ENCODE peak calls at places on chromosomes 12 and 14, in eight cellular contexts. One of them, this sample, is unnamed. For H3K4me1, the result is how much of the 10 kb centered on the place peaks cover.

GRCh38 chr12:105057174-105057573 is 27.1 kb downstream of the ALDH1L2 start:
- DNase-seq in lower lobe of right lung: no peak
- DNase-seq in PC-3: peak
- DNase-seq in stomach: no peak
- DNase-seq in astrocyte: peak
- DNase-seq in heart left ventricle: no peak
- DNase-seq in heart right ventricle: no peak
- DNase-seq in CD8-positive, alpha-beta T cell: no peak
- DNase-seq in this sample: no peak

GRCh38 chr14:89249296-89249565 is 167.8 kb downstream of the FOXN3 start:
- DNase-seq in lower lobe of right lung: no peak
- DNase-seq in PC-3: peak
- DNase-seq in stomach: no peak
- DNase-seq in astrocyte: no peak
- DNase-seq in heart left ventricle: no peak
- DNase-seq in heart right ventricle: no peak
- DNase-seq in CD8-positive, alpha-beta T cell: no peak
- DNase-seq in this sample: no peak

GRCh38 chr12:15644700-15645099 is 144.5 kb downstream of the EPS8 start:
- DNase-seq in lower lobe of right lung: no peak
- DNase-seq in PC-3: peak
- DNase-seq in stomach: no peak
- DNase-seq in astrocyte: peak
- DNase-seq in heart left ventricle: no peak
- DNase-seq in heart right ventricle: no peak
- DNase-seq in CD8-positive, alpha-beta T cell: no peak
- DNase-seq in this sample: no peak

GRCh38 chr12:72586456-72586855 is 314.3 kb downstream of the TRHDE start:
- DNase-seq in lower lobe of right lung: no peak
- DNase-seq in PC-3: no peak
- DNase-seq in stomach: no peak
- DNase-seq in astrocyte: no peak
- DNase-seq in heart left ventricle: no peak
- DNase-seq in heart right ventricle: no peak
- DNase-seq in CD8-positive, alpha-beta T cell: no peak
- DNase-seq in this sample: no peak

GRCh38 chr12:76623929-76624328 is 64.4 kb upstream of the OSBPL8 start:
- DNase-seq in lower lobe of right lung: no peak
- DNase-seq in PC-3: peak
- DNase-seq in stomach: no peak
- DNase-seq in astrocyte: peak
- DNase-seq in heart left ventricle: no peak
- DNase-seq in heart right ventricle: no peak
- DNase-seq in CD8-positive, alpha-beta T cell: no peak
- DNase-seq in this sample: no peak

GRCh38 chr12:130838951-130839769 is at the start of gene STX2:
- DNase-seq in lower lobe of right lung: peak
- DNase-seq in PC-3: peak
- DNase-seq in stomach: peak
- DNase-seq in astrocyte: peak
- DNase-seq in heart left ventricle: peak
- DNase-seq in heart right ventricle: peak
- DNase-seq in CD8-positive, alpha-beta T cell: peak
- DNase-seq in this sample: peak

GRCh38 chr12:53750812-53751335 is 905 bp downstream of the CISTR start:
- DNase-seq in lower lobe of right lung: peak
- DNase-seq in PC-3: no peak
- DNase-seq in stomach: no peak
- DNase-seq in astrocyte: peak
- DNase-seq in heart left ventricle: no peak
- DNase-seq in heart right ventricle: peak
- DNase-seq in CD8-positive, alpha-beta T cell: peak
- DNase-seq in this sample: no peak

GRCh38 chr12:46303039-46303666 is 34.3 kb upstream of the SLC38A1 start:
- DNase-seq in lower lobe of right lung: no peak
- DNase-seq in PC-3: peak
- DNase-seq in stomach: peak
- DNase-seq in astrocyte: peak
- DNase-seq in heart left ventricle: no peak
- DNase-seq in heart right ventricle: no peak
- DNase-seq in CD8-positive, alpha-beta T cell: peak
- DNase-seq in this sample: no peak

GRCh38 chr12:130429656-130430505 is 92.2 kb downstream of the PIWIL1 start:
- DNase-seq in lower lobe of right lung: no peak
- DNase-seq in PC-3: no peak
- DNase-seq in stomach: peak
- DNase-seq in astrocyte: no peak
- DNase-seq in heart left ventricle: no peak
- DNase-seq in heart right ventricle: no peak
- DNase-seq in CD8-positive, alpha-beta T cell: no peak
- DNase-seq in this sample: no peak

GRCh38 chr12:98509063-98509462 is 6.3 kb upstream of the TMPO start:
- DNase-seq in lower lobe of right lung: no peak
- DNase-seq in PC-3: no peak
- DNase-seq in stomach: no peak
- DNase-seq in astrocyte: no peak
- DNase-seq in heart left ventricle: no peak
- DNase-seq in heart right ventricle: no peak
- DNase-seq in CD8-positive, alpha-beta T cell: no peak
- DNase-seq in this sample: no peak

GRCh38 chr12:50520345-50520744 is 15.6 kb downstream of the DIP2B start:
- DNase-seq in lower lobe of right lung: no peak
- DNase-seq in PC-3: no peak
- DNase-seq in stomach: no peak
- DNase-seq in astrocyte: no peak
- DNase-seq in heart left ventricle: no peak
- DNase-seq in heart right ventricle: no peak
- DNase-seq in CD8-positive, alpha-beta T cell: no peak
- DNase-seq in this sample: no peak

GRCh38 chr14:100914597-100915021 is 11.1 kb upstream of the RTL1 start:
- DNase-seq in lower lobe of right lung: no peak
- DNase-seq in PC-3: peak
- DNase-seq in stomach: no peak
- DNase-seq in astrocyte: peak
- DNase-seq in heart left ventricle: no peak
- DNase-seq in heart right ventricle: no peak
- DNase-seq in CD8-positive, alpha-beta T cell: no peak
- DNase-seq in this sample: no peak

GRCh38 chr14:80316426-80316825 is 105.1 kb upstream of the DIO2 start:
- DNase-seq in lower lobe of right lung: no peak
- DNase-seq in PC-3: no peak
- DNase-seq in stomach: no peak
- DNase-seq in astrocyte: peak
- DNase-seq in heart left ventricle: no peak
- DNase-seq in heart right ventricle: no peak
- DNase-seq in CD8-positive, alpha-beta T cell: no peak
- DNase-seq in this sample: no peak

GRCh38 chr12:57240069-57240921 is 10.7 kb downstream of the STAC3 start:
- DNase-seq in lower lobe of right lung: peak
- DNase-seq in PC-3: peak
- DNase-seq in stomach: peak
- DNase-seq in astrocyte: no peak
- DNase-seq in heart left ventricle: peak
- DNase-seq in heart right ventricle: no peak
- DNase-seq in CD8-positive, alpha-beta T cell: peak
- DNase-seq in this sample: no peak

GRCh38 chr12:57238854-57239554 is 9.5 kb downstream of the SHMT2 start:
- DNase-seq in lower lobe of right lung: peak
- DNase-seq in PC-3: peak
- DNase-seq in stomach: peak
- DNase-seq in astrocyte: peak
- DNase-seq in heart left ventricle: peak
- DNase-seq in heart right ventricle: peak
- DNase-seq in CD8-positive, alpha-beta T cell: peak
- DNase-seq in this sample: no peak

GRCh38 chr12:57237952-57238853 is 8.7 kb downstream of the SHMT2 start:
- DNase-seq in lower lobe of right lung: peak
- DNase-seq in PC-3: no peak
- DNase-seq in stomach: no peak
- DNase-seq in astrocyte: no peak
- DNase-seq in heart left ventricle: peak
- DNase-seq in heart right ventricle: peak
- DNase-seq in CD8-positive, alpha-beta T cell: peak
- DNase-seq in this sample: no peak

GRCh38 chr12:57240926-57241555 is 9.9 kb downstream of the STAC3 start:
- DNase-seq in lower lobe of right lung: no peak
- DNase-seq in PC-3: peak
- DNase-seq in stomach: no peak
- DNase-seq in astrocyte: no peak
- DNase-seq in heart left ventricle: peak
- DNase-seq in heart right ventricle: no peak
- DNase-seq in CD8-positive, alpha-beta T cell: no peak
- DNase-seq in this sample: no peak

GRCh38 chr12:57239587-57240068 is 10.1 kb downstream of the SHMT2 start:
- DNase-seq in lower lobe of right lung: no peak
- DNase-seq in PC-3: no peak
- DNase-seq in stomach: no peak
- DNase-seq in astrocyte: no peak
- DNase-seq in heart left ventricle: no peak
- DNase-seq in heart right ventricle: no peak
- DNase-seq in CD8-positive, alpha-beta T cell: no peak
- DNase-seq in this sample: no peak
- TF ChIP-seq CTCF in lower lobe of right lung: no peak
- TF ChIP-seq CTCF in PC-3: no peak
- TF ChIP-seq CTCF in stomach: no peak
- TF ChIP-seq CTCF in astrocyte: no peak
- TF ChIP-seq CTCF in heart left ventricle: no peak
- TF ChIP-seq CTCF in heart right ventricle: no peak
- TF ChIP-seq CTCF in CD8-positive, alpha-beta T cell: no peak
- TF ChIP-seq CTCF in this sample: no peak

DNA sequence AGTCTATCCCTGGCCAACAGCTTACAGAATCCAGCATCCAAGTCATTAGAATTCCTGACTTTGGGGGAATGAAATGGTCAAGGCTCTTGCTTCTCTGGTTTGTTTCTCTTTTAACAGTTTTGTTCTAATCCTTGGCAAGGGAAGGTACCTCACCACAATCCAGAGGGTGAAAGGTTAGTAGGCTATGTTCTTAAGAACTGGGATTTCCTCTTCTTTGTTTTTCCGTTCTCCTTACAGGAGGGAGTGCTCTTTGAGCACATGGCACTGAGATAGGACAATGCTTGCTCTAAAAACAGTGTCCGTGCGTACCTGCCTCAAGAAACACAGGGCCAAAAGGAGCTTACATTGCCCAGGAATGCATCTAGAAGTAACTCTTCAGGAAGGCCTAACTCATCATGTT is 156.6 kb downstream of the GCH1 start:
- DNase-seq in lower lobe of right lung: no peak
- DNase-seq in PC-3: no peak
- DNase-seq in stomach: no peak
- DNase-seq in astrocyte: no peak
- DNase-seq in heart left ventricle: no peak
- DNase-seq in heart right ventricle: no peak
- DNase-seq in CD8-positive, alpha-beta T cell: no peak
- DNase-seq in this sample: no peak
- H3K4me1 ChIP-seq in lower lobe of right lung: under half
- H3K4me1 ChIP-seq in PC-3: under half
- H3K4me1 ChIP-seq in stomach: under half
- H3K4me1 ChIP-seq in astrocyte: under half
- H3K4me1 ChIP-seq in heart left ventricle: under half
- H3K4me1 ChIP-seq in heart right ventricle: under half
- H3K4me1 ChIP-seq in CD8-positive, alpha-beta T cell: under half
- H3K4me1 ChIP-seq in this sample: under half

DNA sequence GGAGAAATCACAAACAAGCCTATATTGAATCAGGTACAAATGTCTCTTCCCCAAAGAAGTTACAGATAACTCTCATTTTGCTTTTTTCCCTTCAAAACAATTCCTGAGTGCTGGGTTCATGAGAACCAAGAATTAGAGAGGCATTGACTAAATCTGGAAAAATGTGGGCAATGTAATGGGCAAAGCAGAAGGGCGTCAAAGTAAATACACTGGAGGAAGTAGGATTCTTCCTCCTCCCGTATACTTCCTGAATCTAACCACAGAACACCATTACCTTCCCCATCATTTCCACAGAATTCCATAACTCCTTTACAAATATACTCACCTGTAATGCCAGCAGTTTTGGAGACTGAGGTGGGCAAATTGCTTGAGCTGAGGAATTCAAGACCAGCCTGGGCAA is 3.0 kb upstream of the RBMS2 start:
- DNase-seq in lower lobe of right lung: no peak
- DNase-seq in PC-3: peak
- DNase-seq in stomach: no peak
- DNase-seq in astrocyte: peak
- DNase-seq in heart left ventricle: no peak
- DNase-seq in heart right ventricle: no peak
- DNase-seq in CD8-positive, alpha-beta T cell: no peak
- DNase-seq in this sample: no peak
- TF ChIP-seq CTCF in lower lobe of right lung: no peak
- TF ChIP-seq CTCF in PC-3: no peak
- TF ChIP-seq CTCF in stomach: no peak
- TF ChIP-seq CTCF in astrocyte: no peak
- TF ChIP-seq CTCF in heart left ventricle: no peak
- TF ChIP-seq CTCF in heart right ventricle: no peak
- TF ChIP-seq CTCF in CD8-positive, alpha-beta T cell: no peak
- TF ChIP-seq CTCF in this sample: no peak

GRCh38 chr12:43151406-43152080 is 400.5 kb downstream of the ADAMTS20 start:
- DNase-seq in lower lobe of right lung: no peak
- DNase-seq in PC-3: no peak
- DNase-seq in stomach: no peak
- DNase-seq in astrocyte: peak
- DNase-seq in heart left ventricle: no peak
- DNase-seq in heart right ventricle: no peak
- DNase-seq in CD8-positive, alpha-beta T cell: no peak
- DNase-seq in this sample: no peak
- H3K4me1 ChIP-seq in lower lobe of right lung: under half
- H3K4me1 ChIP-seq in PC-3: under half
- H3K4me1 ChIP-seq in stomach: under half
- H3K4me1 ChIP-seq in astrocyte: under half
- H3K4me1 ChIP-seq in heart left ventricle: under half
- H3K4me1 ChIP-seq in heart right ventricle: under half
- H3K4me1 ChIP-seq in CD8-positive, alpha-beta T cell: under half
- H3K4me1 ChIP-seq in this sample: under half

GRCh38 chr14:102292446-102292845 is 12.5 kb downstream of the MOK start:
- DNase-seq in lower lobe of right lung: no peak
- DNase-seq in PC-3: no peak
- DNase-seq in stomach: no peak
- DNase-seq in astrocyte: no peak
- DNase-seq in heart left ventricle: no peak
- DNase-seq in heart right ventricle: no peak
- DNase-seq in CD8-positive, alpha-beta T cell: no peak
- DNase-seq in this sample: no peak

GRCh38 chr14:102293784-102294183 is 11.2 kb downstream of the MOK start:
- DNase-seq in lower lobe of right lung: no peak
- DNase-seq in PC-3: peak
- DNase-seq in stomach: no peak
- DNase-seq in astrocyte: peak
- DNase-seq in heart left ventricle: no peak
- DNase-seq in heart right ventricle: no peak
- DNase-seq in CD8-positive, alpha-beta T cell: no peak
- DNase-seq in this sample: no peak

GRCh38 chr14:102297436-102298170 is 7.4 kb downstream of the MOK start:
- DNase-seq in lower lobe of right lung: no peak
- DNase-seq in PC-3: no peak
- DNase-seq in stomach: no peak
- DNase-seq in astrocyte: no peak
- DNase-seq in heart left ventricle: no peak
- DNase-seq in heart right ventricle: no peak
- DNase-seq in CD8-positive, alpha-beta T cell: no peak
- DNase-seq in this sample: no peak

GRCh38 chr14:102295301-102295700 is 9.7 kb downstream of the MOK start:
- DNase-seq in lower lobe of right lung: no peak
- DNase-seq in PC-3: peak
- DNase-seq in stomach: no peak
- DNase-seq in astrocyte: peak
- DNase-seq in heart left ventricle: no peak
- DNase-seq in heart right ventricle: no peak
- DNase-seq in CD8-positive, alpha-beta T cell: no peak
- DNase-seq in this sample: no peak
- TF ChIP-seq CTCF in lower lobe of right lung: no peak
- TF ChIP-seq CTCF in PC-3: peak
- TF ChIP-seq CTCF in stomach: no peak
- TF ChIP-seq CTCF in astrocyte: peak
- TF ChIP-seq CTCF in heart left ventricle: peak
- TF ChIP-seq CTCF in heart right ventricle: no peak
- TF ChIP-seq CTCF in CD8-positive, alpha-beta T cell: no peak
- TF ChIP-seq CTCF in this sample: no peak

This sample was measured in esophagus squamous epithelium.